ENCODE peak calls at places on chromosomes 16 and 17, in six cellular contexts. R is activated gamma-delta T cell treated with Interleukin-2 at 50 U/mL for 16 hours; I is HuH-7.5; C is NCI-H1417; F is activated CD4-positive, alpha-beta T cell treated with anti-CD3 and anti-CD28 coated beads, Interleukin-2, amount 50 U/mL, for 1 hour; E is effector memory CD4-positive, alpha-beta T cell. K is an unnamed sample.

GRCh38 chr16:86525696-86526095 is 15.4 kb downstream of the FOXF1 start:
- DNase-seq in R (no peak), I (no peak), C (no peak), F (no peak), E (no peak), K (no peak)

GRCh38 chr16:14502932-14503741 is 126.9 kb downstream of the PARN start:
- DNase-seq in R (no peak), I (no peak), C (no peak), F (no peak), E (no peak), K (no peak)

GRCh38 chr17:27559996-27560481 is 70.9 kb upstream of the LGALS9 start:
- DNase-seq in R (no peak), I (no peak), C (peak), F (no peak), E (no peak), K (peak)

GRCh38 chr16:22970191-22970845 is 156.4 kb downstream of the HS3ST2 start:
- DNase-seq in R (no peak), I (no peak), C (no peak), F (no peak), E (no peak), K (no peak)

GRCh38 chr16:75514296-75514695 is 19.1 kb upstream of the CHST6 start:
- DNase-seq in R (no peak), I (no peak), C (no peak), F (no peak), E (no peak), K (no peak)

GRCh38 chr17:13704333-13704732 is 102.6 kb upstream of the HS3ST3A1 start:
- DNase-seq in R (no peak), I (no peak), C (no peak), F (no peak), E (no peak), K (peak)

GRCh38 chr16:17101646-17102045 is 369.1 kb downstream of the XYLT1 start:
- DNase-seq in R (no peak), I (no peak), C (no peak), F (no peak), E (no peak), K (no peak)

GRCh38 chr16:1876468-1876867 is 4.5 kb upstream of the MEIOB start:
- DNase-seq in R (no peak), I (no peak), C (no peak), F (no peak), E (no peak), K (no peak)

K was measured in GM04504.